ENCODE peak calls at places on chromosome 1, in six cellular contexts. Z is IMR-90; K is Right ventricle myocardium inferior; O is GOT3; N is EL; D is activated naive CD4-positive, alpha-beta T cell. H is an unnamed sample.

GRCh38 chr1:73813726-73814125 is 384.2 kb downstream of the LRRIQ3 start:
- DNase-seq in Z (no peak), K (no peak), O (no peak), N (no peak), D (no peak), H (no peak)

GRCh38 chr1:209755926-209756607 is at the start of gene TRAF3IP3:
- DNase-seq in Z (no peak), K (peak), O (no peak), N (no peak), D (peak), H (peak)

GRCh38 chr1:51516639-51517158 is 2.4 kb downstream of the EPS15 start:
- DNase-seq in Z (peak), K (no peak), O (no peak), N (peak), D (no peak), H (no peak)

GRCh38 chr1:243718893-243719292 is 131.2 kb downstream of the AKT3 start:
- DNase-seq in Z (peak), K (no peak), O (no peak), N (peak), D (no peak), H (no peak)

GRCh38 chr1:147539122-147539575 is 2.2 kb upstream of the BCL9 start:
- DNase-seq in Z (peak), K (no peak), O (no peak), N (peak), D (no peak), H (no peak)

GRCh38 chr1:226063362-226064167 is 1.0 kb downstream of the H3-3A start:
- DNase-seq in Z (peak), K (peak), O (no peak), N (peak), D (peak), H (peak)

GRCh38 chr1:182611787-182612186 is 7.6 kb upstream of the RGS16 start:
- DNase-seq in Z (no peak), K (no peak), O (no peak), N (no peak), D (no peak), H (no peak)

GRCh38 chr1:106836708-106837107 is 219.8 kb upstream of the PRMT6 start:
- DNase-seq in Z (no peak), K (no peak), O (no peak), N (no peak), D (no peak), H (no peak)

GRCh38 chr1:217660353-217661062 is 29.4 kb downstream of the SPATA17 start:
- DNase-seq in Z (peak), K (no peak), O (no peak), N (peak), D (no peak), H (no peak)

GRCh38 chr1:47616036-47616435 is 178.2 kb downstream of the FOXD2 start:
- DNase-seq in Z (no peak), K (no peak), O (no peak), N (no peak), D (no peak), H (no peak)

GRCh38 chr1:43879414-43879813 is 54.2 kb upstream of the ARTN start:
- DNase-seq in Z (peak), K (no peak), O (no peak), N (peak), D (no peak), H (no peak)

GRCh38 chr1:96358057-96358456 is 363.5 kb upstream of the PTBP2 start:
- DNase-seq in Z (no peak), K (no peak), O (no peak), N (no peak), D (no peak), H (no peak)

GRCh38 chr1:107359472-107360241 is 218.8 kb downstream of the NTNG1 start:
- DNase-seq in Z (no peak), K (no peak), O (no peak), N (no peak), D (no peak), H (no peak)

GRCh38 chr1:156578006-156578405 is 1.5 kb upstream of the TTC24 start:
- DNase-seq in Z (no peak), K (no peak), O (no peak), N (no peak), D (no peak), H (no peak)

GRCh38 chr1:212926364-212926757 is 24.0 kb upstream of the VASH2 start:
- DNase-seq in Z (no peak), K (no peak), O (no peak), N (no peak), D (no peak), H (no peak)

GRCh38 chr1:96002969-96003964 is 718.3 kb upstream of the PTBP2 start:
- DNase-seq in Z (no peak), K (no peak), O (no peak), N (no peak), D (no peak), H (no peak)

GRCh38 chr1:184061396-184062003 is 10.0 kb downstream of the TSEN15 start:
- DNase-seq in Z (peak), K (no peak), O (no peak), N (peak), D (no peak), H (no peak)

GRCh38 chr1:227771771-227772170 is 36.5 kb downstream of the SNAP47 start:
- DNase-seq in Z (no peak), K (no peak), O (no peak), N (no peak), D (no peak), H (no peak)

GRCh38 chr1:189962171-189962570 is 515.5 kb downstream of the BRINP3 start:
- DNase-seq in Z (peak), K (no peak), O (no peak), N (peak), D (no peak), H (no peak)

GRCh38 chr1:3892748-3893147 is 7.3 kb downstream of the C1orf174 start:
- DNase-seq in Z (no peak), K (peak), O (no peak), N (no peak), D (no peak), H (no peak)

GRCh38 chr1:170669036-170669435 is 5.1 kb downstream of the PRRX1 start:
- DNase-seq in Z (no peak), K (no peak), O (no peak), N (no peak), D (no peak), H (no peak)

GRCh38 chr1:205664399-205665108 is 15.8 kb downstream of the SLC45A3 start:
- DNase-seq in Z (peak), K (no peak), O (no peak), N (no peak), D (no peak), H (no peak)

GRCh38 chr1:212879947-212880690 is 22.0 kb downstream of the FLVCR1 start:
- DNase-seq in Z (no peak), K (no peak), O (no peak), N (no peak), D (no peak), H (no peak)

GRCh38 chr1:242405947-242406346 is 118.5 kb downstream of the PLD5 start:
- DNase-seq in Z (no peak), K (no peak), O (no peak), N (no peak), D (no peak), H (no peak)

GRCh38 chr1:19010503-19010902 is 54.0 kb upstream of the IFFO2 start:
- DNase-seq in Z (no peak), K (no peak), O (no peak), N (no peak), D (no peak), H (no peak)

GRCh38 chr1:36306210-36306901 is at the start of gene SH3D21:
- DNase-seq in Z (no peak), K (peak), O (no peak), N (peak), D (no peak), H (no peak)

GRCh38 chr1:231139659-231140650 is 21.9 kb upstream of the TRIM67 start:
- DNase-seq in Z (peak), K (no peak), O (no peak), N (peak), D (no peak), H (no peak)

GRCh38 chr1:113835686-113836290 is 23.5 kb upstream of the RSBN1 start:
- DNase-seq in Z (peak), K (no peak), O (no peak), N (peak), D (no peak), H (peak)

GRCh38 chr1:195466639-195467038 is 1141.6 kb downstream of the KCNT2 start:
- DNase-seq in Z (no peak), K (no peak), O (no peak), N (no peak), D (no peak), H (no peak)

GRCh38 chr1:170126691-170127090 is 19.1 kb upstream of the NTMT2 start:
- DNase-seq in Z (peak), K (no peak), O (peak), N (peak), D (no peak), H (no peak)

GRCh38 chr1:12600880-12601633 is 17.0 kb downstream of the DHRS3 start:
- DNase-seq in Z (no peak), K (no peak), O (no peak), N (no peak), D (peak), H (peak)

GRCh38 chr1:27031235-27032118 is 18.8 kb upstream of the TENT5B start:
- DNase-seq in Z (peak), K (peak), O (no peak), N (peak), D (no peak), H (no peak)

GRCh38 chr1:98360864-98361263 is 300.7 kb upstream of the SNX7 start:
- DNase-seq in Z (no peak), K (no peak), O (no peak), N (no peak), D (no peak), H (no peak)

GRCh38 chr1:157147906-157148717 is 9.9 kb upstream of the ETV3 start:
- DNase-seq in Z (peak), K (no peak), O (no peak), N (peak), D (no peak), H (peak)

GRCh38 chr1:198936371-198937083 is 297.7 kb downstream of the PTPRC start:
- DNase-seq in Z (peak), K (no peak), O (no peak), N (peak), D (no peak), H (peak)

GRCh38 chr1:8841395-8841794 is 24.0 kb upstream of the RERE start:
- DNase-seq in Z (no peak), K (no peak), O (no peak), N (no peak), D (no peak), H (no peak)

GRCh38 chr1:32786856-32787255 is 30.3 kb downstream of the YARS1 start:
- DNase-seq in Z (no peak), K (no peak), O (no peak), N (no peak), D (no peak), H (peak)

GRCh38 chr1:1804301-1804700 is 26.0 kb upstream of the NADK start:
- DNase-seq in Z (no peak), K (no peak), O (no peak), N (no peak), D (no peak), H (no peak)

GRCh38 chr1:30756545-30757195 is 904 bp downstream of the LAPTM5 start:
- DNase-seq in Z (peak), K (peak), O (peak), N (peak), D (peak), H (peak)